ENCODE peak calls at places on chromosomes 11 and 22, in six cellular contexts. G, D, F, R, Q and X are unnamed samples.

GRCh38 chr11:23359297-23359696 is 499.0 kb upstream of the CCDC179 start:
- DNase-seq in D (no peak), Q (no peak), G (no peak), R (no peak), F (no peak), X (no peak)

GRCh38 chr11:5689551-5689983 is at the start of gene TRIM22:
- DNase-seq in Q (no peak), D (no peak), G (peak), R (no peak), F (peak), X (no peak)

GRCh38 chr11:4539603-4540219 is 5.3 kb upstream of the OR52M1 start:
- DNase-seq in F (peak), G (no peak), R (peak), Q (peak), D (no peak), X (no peak)

GRCh38 chr22:44093791-44094190 is 69.7 kb downstream of the PARVB start:
- DNase-seq in Q (no peak), F (no peak), D (no peak), R (no peak), G (no peak), X (no peak)

GRCh38 chr11:63870351-63871197 is 31.7 kb downstream of the MARK2 start:
- DNase-seq in R (no peak), F (no peak), Q (no peak), G (no peak), D (no peak), X (peak)

GRCh38 chr11:57131080-57131790 is 50.5 kb upstream of the LRRC55 start:
- DNase-seq in F (no peak), Q (no peak), R (no peak), G (peak), D (no peak), X (no peak)

GRCh38 chr11:83836883-83837654 is 550.9 kb upstream of the CCDC90B start:
- DNase-seq in Q (peak), R (no peak), G (no peak), F (peak), D (peak), X (peak)

GRCh38 chr22:24768537-24769374 is 5.8 kb downstream of the PIWIL3 start:
- DNase-seq in R (no peak), G (no peak), D (peak), Q (peak), F (peak), X (no peak)

GRCh38 chr22:46777609-46777970 is 15.1 kb downstream of the TBC1D22A start:
- DNase-seq in F (no peak), Q (no peak), D (no peak), G (no peak), R (peak), X (peak)

GRCh38 chr11:124753624-124754023 is 1.6 kb upstream of the VSIG2 start:
- DNase-seq in G (no peak), R (no peak), F (no peak), Q (no peak), D (no peak), X (no peak)

GRCh38 chr11:64919627-64920026 is 2.6 kb upstream of the ATG2A start:
- DNase-seq in G (no peak), F (no peak), D (peak), R (no peak), Q (no peak), X (no peak)

GRCh38 chr22:31081963-31082605 is 966 bp downstream of the SMTN start:
- DNase-seq in R (no peak), D (no peak), Q (no peak), F (no peak), G (no peak), X (no peak)

GRCh38 chr11:27395556-27396258 is 32.7 kb upstream of the CCDC34 start:
- DNase-seq in F (no peak), Q (peak), D (no peak), G (no peak), R (no peak), X (no peak)

GRCh38 chr11:134984421-134984820 is 572.4 kb upstream of the B3GAT1 start:
- DNase-seq in F (no peak), Q (no peak), R (no peak), D (no peak), G (peak), X (no peak)

GRCh38 chr11:68040957-68041591 is 2.2 kb downstream of the TCIRG1 start:
- DNase-seq in D (peak), G (no peak), F (peak), Q (no peak), R (peak), X (peak)
- H3K27ac ChIP-seq in D (peak), G (peak), F (peak), Q (peak), R (peak), X (peak)

GRCh38 chr11:102007567-102008437 is 39.4 kb upstream of the CFAP300 start:
- DNase-seq in G (no peak), D (no peak), Q (peak), F (no peak), R (no peak), X (peak)
- TF ChIP-seq EP300 in G (no peak), D (no peak), Q (peak), F (no peak), R (no peak), X (peak)

GRCh38 chr22:41963453-41964105 is 5.7 kb upstream of the SEPTIN3 start:
- DNase-seq in G (no peak), R (no peak), F (peak), Q (no peak), D (no peak), X (no peak)
- H3K27ac ChIP-seq in G (no peak), R (no peak), F (no peak), Q (no peak), D (no peak), X (no peak)

GRCh38 chr11:1218256-1218787 is 4.5 kb upstream of the MUC5B start:
- DNase-seq in R (peak), G (no peak), D (peak), Q (no peak), F (no peak), X (peak)
- TF ChIP-seq EP300 in R (no peak), G (no peak), D (no peak), Q (no peak), F (no peak), X (no peak)

DNA sequence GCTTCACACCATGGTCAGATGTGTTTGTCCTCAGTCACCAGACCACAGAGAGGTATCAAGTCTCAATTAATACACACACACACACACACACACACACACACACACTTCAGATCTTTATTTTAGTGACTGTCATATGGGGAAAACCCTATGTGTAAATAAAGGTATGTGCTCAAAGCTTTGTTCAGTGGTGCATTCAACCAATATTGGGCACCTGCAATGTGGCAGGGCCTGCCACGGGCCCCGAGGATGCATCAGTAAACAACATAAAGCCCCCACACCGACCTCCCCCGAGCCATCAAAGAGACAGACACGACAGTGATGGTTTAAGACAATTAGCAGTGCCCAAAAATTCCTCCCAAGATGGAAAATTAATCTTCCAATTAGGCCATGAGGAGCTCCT is 51.6 kb downstream of the SHANK2 start:
- DNase-seq in F (no peak), R (no peak), Q (no peak), D (no peak), G (no peak), X (no peak)
- H3K27ac ChIP-seq in F (no peak), R (no peak), Q (no peak), D (no peak), G (no peak), X (no peak)

GRCh38 chr11:118401880-118402590 is 629 bp downstream of the ATP5MG start:
- DNase-seq in G (no peak), D (no peak), Q (peak), R (no peak), F (no peak), X (no peak)

GRCh38 chr11:118396097-118396501 is 5.3 kb upstream of the ATP5MG start:
- DNase-seq in G (no peak), F (no peak), Q (no peak), D (no peak), R (no peak), X (no peak)

GRCh38 chr11:118397448-118397847 is 4.0 kb upstream of the ATP5MG start:
- DNase-seq in F (no peak), D (no peak), G (no peak), Q (no peak), R (no peak), X (no peak)

GRCh38 chr11:118401151-118401879 is at the start of gene ATP5MG:
- DNase-seq in R (peak), F (peak), Q (peak), D (peak), G (peak), X (peak)

DNA sequence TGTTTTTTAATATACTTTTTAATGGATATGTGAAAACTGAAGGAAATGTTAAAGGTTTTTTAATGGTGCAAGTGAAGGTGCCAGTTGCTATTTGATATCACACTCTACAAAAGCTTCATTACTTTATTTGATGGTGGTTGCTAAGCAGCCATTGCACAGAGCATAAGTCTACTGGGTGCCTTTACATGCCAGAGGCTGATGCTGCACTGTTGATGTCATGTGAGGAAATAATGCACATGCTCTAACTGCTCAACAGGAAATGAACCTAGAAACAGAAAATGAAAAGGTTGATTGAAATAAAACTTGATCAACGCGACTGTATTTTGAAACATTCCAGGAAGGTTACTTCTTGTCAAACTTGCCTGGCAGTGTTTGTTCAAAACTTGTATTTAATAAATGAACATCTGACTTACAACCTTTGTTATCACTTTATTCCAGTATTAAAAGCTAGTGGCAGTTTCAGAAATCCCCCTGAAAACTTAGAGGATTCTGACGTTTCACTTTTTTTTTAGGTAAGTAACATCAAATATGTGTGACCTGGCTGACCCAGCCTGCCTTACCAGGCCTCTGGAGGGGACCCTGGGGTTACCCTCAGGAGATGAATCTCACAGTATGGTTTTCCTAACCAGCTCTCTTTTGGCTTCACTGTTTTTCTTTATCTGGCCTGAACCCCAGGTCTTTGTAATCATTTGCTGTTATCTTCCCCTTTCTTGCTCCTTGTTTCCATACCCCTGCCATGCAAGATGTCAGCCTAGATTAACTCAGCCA is 2.4 kb upstream of the ATP5MG start:
- DNase-seq in R (no peak), D (no peak), F (no peak), Q (no peak), G (no peak), X (no peak)
- TF ChIP-seq EP300 in R (no peak), D (no peak), F (no peak), Q (no peak), G (no peak), X (no peak)

DNA sequence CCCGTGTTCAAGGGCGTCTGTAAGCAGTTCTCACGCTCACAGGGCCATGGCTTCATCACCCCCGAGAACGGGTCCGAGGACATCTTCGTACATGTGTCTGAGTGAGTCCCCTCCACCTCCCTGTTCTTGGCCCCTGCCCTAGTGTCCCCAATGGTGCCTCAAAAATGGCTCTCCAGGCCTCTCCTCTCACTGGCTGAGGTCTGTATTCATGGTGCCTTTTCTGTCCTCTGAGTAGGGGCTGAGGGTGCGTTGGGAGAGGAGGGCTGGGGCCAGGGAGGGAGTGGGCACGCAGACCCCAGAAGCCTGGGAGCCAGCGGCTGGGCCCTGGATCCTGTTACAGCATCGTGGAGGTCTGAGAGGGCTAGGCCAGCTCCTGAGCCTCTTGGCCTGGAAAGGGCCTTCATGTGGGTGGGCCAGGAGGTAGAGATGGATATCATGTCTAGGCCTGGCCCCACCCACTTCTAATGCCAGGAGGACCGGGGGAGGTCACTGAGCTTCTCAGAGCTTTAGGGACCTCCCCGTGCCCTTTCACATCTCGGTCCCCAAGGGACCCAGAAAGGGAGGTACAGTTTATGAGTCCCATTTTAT is 13.0 kb downstream of the CSDC2 start:
- DNase-seq in Q (no peak), D (no peak), R (no peak), G (no peak), F (no peak), X (no peak)
- H3K27ac ChIP-seq in Q (no peak), D (no peak), R (no peak), G (no peak), F (no peak), X (no peak)

GRCh38 chr11:8068605-8069221 is 12.3 kb upstream of the TUB start:
- DNase-seq in R (peak), F (peak), Q (peak), D (peak), G (no peak), X (no peak)
- TF ChIP-seq EP300 in R (no peak), F (no peak), Q (no peak), D (no peak), G (no peak), X (no peak)